ENCODE peak calls at places on chromosomes 1 and 21, in four cellular contexts. E is GM12878, C is GM12865, W is left ventricle myocardium inferior. L is an unnamed sample.
A peak's percentile ranks its signal among the peaks of the same experiment; 100 is the strongest.

GRCh38 chr1:110672001-110672752 is 2.6 kb downstream of the KCNA3 start:
- DNase-seq in W (no peak), E (no peak), C (peak; percentile 85), L (no peak)

GRCh38 chr1:34013958-34014737 is 150.3 kb downstream of the HMGB4 start:
- DNase-seq in W (peak; percentile 31), C (peak; percentile 29), E (no peak), L (peak; percentile 23)

GRCh38 chr1:32963746-32964460 is 706 bp downstream of the RNF19B start:
- DNase-seq in W (peak; percentile 51), E (no peak), C (peak; percentile 71), L (peak; percentile 86)

GRCh38 chr1:2556277-2557145 is at the start of gene TNFRSF14:
- DNase-seq in E (no peak), C (peak; percentile 85), W (no peak), L (peak; percentile 83)

GRCh38 chr1:39292401-39292800 is 87.9 kb downstream of the MACF1 start:
- DNase-seq in E (no peak), W (no peak), C (no peak), L (no peak)

GRCh38 chr1:78440381-78440793 is 50.4 kb upstream of the PTGFR start:
- DNase-seq in E (no peak), W (no peak), C (no peak), L (no peak)

GRCh38 chr1:109201123-109201703 is 12.5 kb upstream of the SARS1 start:
- DNase-seq in C (peak; percentile 39), E (no peak), W (no peak), L (no peak)

GRCh38 chr1:96596226-96596625 is 125.4 kb upstream of the PTBP2 start:
- DNase-seq in C (peak; percentile 32), W (no peak), E (no peak), L (no peak)

GRCh38 chr21:44057960-44058651 is 46.0 kb downstream of the TRAPPC10 start:
- DNase-seq in C (no peak), W (no peak), E (no peak), L (no peak)

GRCh38 chr1:206050655-206051235 is 2.2 kb upstream of the RHEX start:
- DNase-seq in C (peak; percentile 99), W (no peak), E (peak; percentile 100), L (no peak)

GRCh38 chr1:84665703-84666317 is 24.5 kb downstream of the SSX2IP start:
- DNase-seq in E (no peak), W (no peak), C (no peak), L (no peak)

GRCh38 chr1:8597455-8597854 is 220.0 kb downstream of the RERE start:
- DNase-seq in W (no peak), E (no peak), C (no peak), L (no peak)

GRCh38 chr1:8599813-8600212 is 217.6 kb downstream of the RERE start:
- DNase-seq in C (no peak), W (no peak), E (no peak), L (no peak)

GRCh38 chr1:8600336-8600735 is 217.1 kb downstream of the RERE start:
- DNase-seq in E (no peak), C (no peak), W (no peak), L (no peak)

GRCh38 chr1:8598060-8598724 is 219.2 kb downstream of the RERE start:
- DNase-seq in W (peak; percentile 24), E (no peak), C (no peak), L (peak; percentile 31)

DNA sequence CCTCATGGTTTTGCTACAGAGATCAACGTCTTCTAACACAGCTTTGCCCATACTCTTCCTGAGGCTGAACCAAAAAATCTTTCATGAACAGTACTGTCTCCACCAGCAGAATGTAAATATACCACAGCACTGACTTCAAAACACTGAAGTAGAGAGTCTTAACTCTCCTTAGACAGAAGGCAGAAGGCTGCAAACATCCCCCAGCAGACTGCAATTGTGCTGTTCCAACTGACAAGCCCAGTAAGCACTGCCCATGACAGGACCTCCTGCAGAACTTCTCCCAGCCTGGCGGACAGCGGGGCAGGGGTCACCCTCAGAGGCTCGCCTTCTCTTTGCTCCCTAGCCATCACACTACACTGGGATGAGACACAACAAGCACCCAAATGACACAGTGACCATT is 218.7 kb downstream of the RERE start:
- DNase-seq in W (no peak), C (no peak), E (no peak), L (peak; percentile 37)
- H3K4me3 ChIP-seq in W (peak overlapping the region; percentile 42), C (no peak overlapping the region), E (no peak overlapping the region), L (no peak overlapping the region)

GRCh38 chr1:53704804-53705445 is 34.0 kb downstream of the GLIS1 start:
- DNase-seq in E (no peak), C (no peak), W (no peak), L (no peak)
- H3K4me3 ChIP-seq in E (no peak overlapping the region), C (no peak overlapping the region), W (no peak overlapping the region), L (no peak overlapping the region)

DNA sequence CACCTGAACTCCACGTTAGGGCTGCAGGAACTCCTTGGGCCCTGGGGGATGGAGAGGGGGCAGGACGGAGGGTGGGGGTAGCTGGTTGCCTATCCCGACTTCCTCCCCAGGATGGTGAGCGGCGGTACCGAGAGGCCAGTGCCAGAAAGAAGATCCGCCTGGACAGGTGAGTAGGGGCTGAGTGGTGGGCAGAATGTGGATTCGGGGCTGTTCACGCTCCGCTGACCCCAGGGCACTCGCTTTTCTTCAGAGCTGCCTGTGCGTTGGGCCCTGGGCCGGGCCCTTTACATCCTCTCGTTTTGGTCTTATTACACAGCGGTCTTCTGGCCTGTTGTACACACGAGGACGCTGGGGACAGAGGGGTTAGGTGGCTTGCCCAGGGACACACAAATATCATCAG is 20.8 kb downstream of the FAM151A start:
- DNase-seq in C (no peak), E (no peak), W (no peak), L (no peak)
- H3K4me3 ChIP-seq in C (no peak overlapping the region), E (no peak overlapping the region), W (no peak overlapping the region), L (no peak overlapping the region)

DNA sequence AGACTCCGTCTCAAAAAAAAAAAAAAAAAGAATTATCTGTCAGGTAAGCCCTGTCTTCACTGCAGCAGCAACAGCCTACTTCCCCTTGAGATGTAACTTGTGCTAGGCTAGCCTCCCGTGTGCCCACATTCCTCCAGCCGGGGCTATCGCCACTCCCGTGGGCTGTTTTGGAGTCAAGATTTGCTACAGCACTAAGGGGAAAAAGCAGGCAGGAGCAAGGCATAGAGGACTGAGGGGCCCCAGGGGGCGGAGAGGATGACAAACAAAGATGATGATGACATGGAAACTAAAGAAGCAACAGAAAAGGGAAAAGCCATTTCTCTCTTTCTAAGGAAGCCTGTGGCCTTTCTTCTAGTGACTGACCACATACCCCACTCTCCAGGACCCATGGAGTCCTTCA is 1.9 kb downstream of the TNFAIP8L2 start:
- DNase-seq in W (no peak), E (no peak), C (no peak), L (peak; percentile 26)
- H3K4me3 ChIP-seq in W (no peak overlapping the region), E (no peak overlapping the region), C (no peak overlapping the region), L (no peak overlapping the region)